ENCODE peak calls at places on chromosomes 3 and 15, in four cellular contexts. Q is IMR-90, X is K562, D is GM12878. A is an unnamed sample.

GRCh38 chr3:150495563-150496168 is 50.6 kb downstream of the SERP1 start:
- DNase-seq in X (peak), D (no peak), Q (peak), A (peak)

GRCh38 chr3:50194128-50194902 is 2.9 kb downstream of the GNAT1 start:
- DNase-seq in D (no peak), Q (peak), X (peak), A (peak)

GRCh38 chr3:184040010-184040409 is 8.5 kb downstream of the HTR3D start:
- DNase-seq in Q (peak), D (no peak), X (peak), A (peak)

GRCh38 chr3:138197058-138197457 is 10.0 kb downstream of the ARMC8 start:
- DNase-seq in X (peak), Q (peak), D (no peak), A (peak)

GRCh38 chr15:44194397-44195150 is 497 bp downstream of the FRMD5 start:
- DNase-seq in Q (peak), D (no peak), X (peak), A (peak)

GRCh38 chr3:119741701-119742100 is 38.9 kb downstream of the CFAP91 start:
- DNase-seq in X (no peak), Q (no peak), D (no peak), A (no peak)

GRCh38 chr15:68843425-68844311 is 23.0 kb upstream of the ANP32A start:
- DNase-seq in X (no peak), Q (no peak), D (no peak), A (peak)

GRCh38 chr15:100669260-100669659 is 66.9 kb downstream of the ASB7 start:
- DNase-seq in X (no peak), D (no peak), Q (no peak), A (no peak)

GRCh38 chr3:190053919-190054672 is 66.6 kb downstream of the P3H2 start:
- DNase-seq in Q (peak), D (no peak), X (no peak), A (peak)

GRCh38 chr3:134471521-134472193 is 14.1 kb downstream of the ANAPC13 start:
- DNase-seq in Q (peak), X (no peak), D (no peak), A (peak)

GRCh38 chr3:23575697-23576096 is 230.1 kb upstream of the UBE2E1 start:
- DNase-seq in Q (peak), D (no peak), X (no peak), A (no peak)

GRCh38 chr15:34795267-34796081 is at the start of gene ACTC1:
- DNase-seq in X (peak), D (no peak), Q (peak), A (peak)

GRCh38 chr3:72756900-72757299 is 91.3 kb downstream of the SHQ1 start:
- DNase-seq in X (no peak), Q (no peak), D (peak), A (peak)

GRCh38 chr15:43808435-43808950 is 8.1 kb downstream of the HYPK start:
- DNase-seq in Q (no peak), X (no peak), D (no peak), A (no peak)

GRCh38 chr3:72797773-72798543 is 50.3 kb downstream of the SHQ1 start:
- DNase-seq in X (peak), Q (peak), D (no peak), A (peak)

GRCh38 chr3:185896565-185896964 is 41.2 kb downstream of the TRA2B start:
- DNase-seq in Q (no peak), X (no peak), D (no peak), A (no peak)

GRCh38 chr15:65666257-65666656 is 44.5 kb downstream of the SLC24A1 start:
- DNase-seq in Q (peak), D (no peak), X (no peak), A (peak)

GRCh38 chr3:50518441-50518840 is 15.0 kb upstream of the CACNA2D2 start:
- DNase-seq in Q (no peak), X (no peak), D (no peak), A (no peak)

GRCh38 chr15:92921215-92922131 is 21.3 kb downstream of the CHD2 start:
- DNase-seq in D (no peak), Q (peak), X (no peak), A (peak)

GRCh38 chr3:45599984-45600650 is 5.6 kb downstream of the LIMD1 start:
- DNase-seq in X (no peak), Q (no peak), D (no peak), A (no peak)

GRCh38 chr3:139309880-139310279 is 33.9 kb upstream of the MRPS22 start:
- DNase-seq in Q (no peak), D (no peak), X (peak), A (no peak)

GRCh38 chr15:79041598-79042175 is 48.9 kb downstream of the RASGRF1 start:
- DNase-seq in D (no peak), Q (no peak), X (no peak), A (no peak)

GRCh38 chr3:126399348-126399730 is 4.6 kb downstream of the CFAP100 start:
- DNase-seq in D (peak), Q (no peak), X (no peak), A (no peak)

GRCh38 chr15:29270169-29270955 is 740 bp upstream of the NSMCE3 start:
- DNase-seq in D (peak), X (peak), Q (peak), A (no peak)

GRCh38 chr15:66095871-66096710 is 157.5 kb downstream of the MEGF11 start:
- DNase-seq in D (no peak), Q (no peak), X (no peak), A (no peak)

GRCh38 chr3:151491525-151491924 is 30.7 kb upstream of the IGSF10 start:
- DNase-seq in X (no peak), Q (no peak), D (no peak), A (no peak)

GRCh38 chr15:74235962-74236361 is at the start of gene CCDC33:
- DNase-seq in X (no peak), Q (no peak), D (peak), A (no peak)

GRCh38 chr3:136604961-136605360 is 147.2 kb downstream of the STAG1 start:
- DNase-seq in X (no peak), D (no peak), Q (peak), A (no peak)

GRCh38 chr3:146921693-146922092 is 316.5 kb upstream of the PLSCR5 start:
- DNase-seq in D (no peak), Q (no peak), X (no peak), A (no peak)

GRCh38 chr3:126529585-126530170 is 5.7 kb downstream of the CHST13 start:
- DNase-seq in X (no peak), Q (no peak), D (no peak), A (no peak)

GRCh38 chr3:149395107-149396089 is 17.9 kb upstream of the TM4SF1 start:
- DNase-seq in X (no peak), D (no peak), Q (peak), A (peak)

GRCh38 chr3:65348596-65348995 is 660.8 kb upstream of the ADAMTS9 start:
- DNase-seq in D (no peak), Q (peak), X (no peak), A (no peak)

DNA sequence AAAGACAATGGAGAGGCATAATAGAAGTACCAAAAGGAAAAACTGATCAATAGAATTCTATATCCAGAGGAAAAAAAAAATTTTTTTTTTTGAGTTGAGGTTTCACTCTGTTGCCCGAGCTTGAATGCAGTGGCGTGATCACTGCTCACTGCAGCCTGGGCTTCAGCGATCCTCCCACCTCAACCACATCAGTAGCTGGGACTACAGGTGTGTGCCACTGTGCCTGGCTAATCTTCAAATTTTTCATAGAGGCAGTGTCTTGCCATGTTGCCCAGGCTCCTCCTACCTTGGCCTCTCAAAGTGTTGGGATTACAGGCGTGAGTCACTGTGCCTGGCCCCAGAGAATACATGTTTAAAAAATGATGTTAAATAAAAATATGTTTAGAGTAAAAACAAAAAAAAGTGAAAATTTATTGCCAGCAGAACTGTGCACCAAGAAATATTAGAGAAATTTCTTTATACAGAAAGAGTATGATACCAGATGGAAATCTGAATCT is 154.3 kb upstream of the ZBTB20 start:
- DNase-seq in X (no peak), D (no peak), Q (peak), A (no peak)
- TF ChIP-seq FOS in X (no peak), D (no peak), Q (no peak), A (no peak)

DNA sequence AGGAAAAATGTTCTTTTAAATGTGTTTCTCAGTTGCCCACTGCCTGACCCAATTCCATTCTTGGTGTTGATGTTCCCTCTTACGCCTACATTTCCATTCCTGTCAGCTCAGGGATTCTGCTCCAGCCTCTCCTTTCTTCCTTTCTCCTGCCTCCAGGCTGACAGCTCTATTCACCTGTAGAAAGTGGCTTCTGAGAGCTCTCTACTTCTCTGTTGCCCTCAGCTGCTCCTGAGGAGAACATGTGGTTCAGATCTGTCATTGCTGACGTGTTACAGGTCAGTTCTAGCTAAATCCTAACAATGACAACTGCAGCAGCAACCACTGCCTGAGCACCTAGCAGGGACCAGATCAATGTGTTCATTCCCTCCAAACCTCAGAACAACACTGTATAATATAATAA is 144.9 kb upstream of the PLAAT1 start:
- DNase-seq in D (no peak), X (no peak), Q (no peak), A (no peak)
- H3K4me3 ChIP-seq in D (no peak), X (no peak), Q (no peak), A (no peak)

GRCh38 chr15:63034568-63034967 is 8.0 kb upstream of the TPM1 start:
- DNase-seq in X (no peak), D (no peak), Q (no peak), A (no peak)

GRCh38 chr15:63028442-63029110 is 14.0 kb upstream of the TPM1 start:
- DNase-seq in Q (no peak), D (no peak), X (no peak), A (no peak)

GRCh38 chr15:63029701-63030100 is 12.8 kb upstream of the TPM1 start:
- DNase-seq in X (no peak), Q (no peak), D (no peak), A (no peak)

GRCh38 chr15:63027646-63028045 is 14.9 kb upstream of the TPM1 start:
- DNase-seq in X (no peak), D (no peak), Q (no peak), A (no peak)

DNA sequence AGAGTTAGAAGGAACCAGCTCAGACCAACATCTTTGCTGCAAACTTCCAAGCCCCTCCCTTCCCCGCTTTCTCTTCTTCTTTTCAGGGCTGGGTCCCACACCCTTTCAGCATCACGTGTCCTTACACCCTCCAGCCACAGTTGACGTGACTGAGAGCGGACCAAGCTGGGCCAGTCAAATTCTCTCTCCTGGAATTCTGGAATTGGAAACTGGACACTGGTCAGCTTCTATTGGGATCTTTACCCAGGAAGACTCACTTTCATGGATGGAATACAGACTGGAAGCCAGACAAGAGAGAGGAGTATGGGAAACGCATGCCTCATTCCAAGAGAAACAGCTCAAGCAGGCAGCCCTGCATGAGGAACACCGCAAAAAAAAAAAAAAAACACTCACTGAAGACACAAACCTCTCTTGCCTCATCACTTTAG is 12.4 kb upstream of the TPM1 start:
- DNase-seq in Q (peak), X (no peak), D (no peak), A (no peak)
- TF ChIP-seq FOS in Q (no peak), X (no peak), D (no peak), A (no peak)

GRCh38 chr15:89381888-89382287 is 47.3 kb upstream of the POLG start:
- DNase-seq in X (no peak), D (no peak), Q (no peak), A (no peak)
- H3K4me3 ChIP-seq in X (no peak), D (no peak), Q (no peak), A (no peak)

DNA sequence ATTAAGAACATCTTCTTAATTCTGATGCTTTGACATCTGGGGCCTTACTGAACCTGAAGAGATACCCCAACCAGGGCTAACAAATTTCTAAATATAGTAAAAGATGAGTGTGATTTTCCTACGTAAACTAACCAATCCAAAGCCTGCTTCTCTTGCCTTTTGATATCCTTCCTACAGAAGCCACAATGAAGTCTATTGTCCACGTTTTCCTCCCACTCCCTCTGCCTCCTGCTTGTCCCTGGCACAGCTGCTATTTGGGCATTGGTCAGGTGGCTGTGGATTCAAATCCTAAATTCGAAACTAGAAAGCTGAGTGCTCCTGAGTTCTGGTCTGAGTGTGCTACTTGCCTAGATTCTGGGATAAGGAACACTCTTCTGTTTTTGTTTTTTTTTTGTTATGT is 17.4 kb upstream of the MKRN3 start:
- DNase-seq in X (no peak), D (no peak), Q (no peak), A (no peak)
- TF ChIP-seq FOS in X (no peak), D (no peak), Q (no peak), A (no peak)

GRCh38 chr3:13002398-13003124 is 70.7 kb downstream of the IQSEC1 start:
- DNase-seq in X (peak), Q (no peak), D (peak), A (no peak)
- H3K4me3 ChIP-seq in X (no peak), Q (no peak), D (peak), A (no peak)

GRCh38 chr3:14463330-14464216 is 61.2 kb downstream of the SLC6A6 start:
- DNase-seq in D (no peak), Q (no peak), X (no peak), A (no peak)

GRCh38 chr3:14460342-14461005 is 58.1 kb downstream of the SLC6A6 start:
- DNase-seq in D (no peak), X (no peak), Q (peak), A (peak)

GRCh38 chr3:14462738-14463137 is 60.3 kb downstream of the SLC6A6 start:
- DNase-seq in X (no peak), Q (peak), D (no peak), A (no peak)

GRCh38 chr3:14461006-14461747 is 58.8 kb downstream of the SLC6A6 start:
- DNase-seq in D (no peak), Q (no peak), X (no peak), A (no peak)

DNA sequence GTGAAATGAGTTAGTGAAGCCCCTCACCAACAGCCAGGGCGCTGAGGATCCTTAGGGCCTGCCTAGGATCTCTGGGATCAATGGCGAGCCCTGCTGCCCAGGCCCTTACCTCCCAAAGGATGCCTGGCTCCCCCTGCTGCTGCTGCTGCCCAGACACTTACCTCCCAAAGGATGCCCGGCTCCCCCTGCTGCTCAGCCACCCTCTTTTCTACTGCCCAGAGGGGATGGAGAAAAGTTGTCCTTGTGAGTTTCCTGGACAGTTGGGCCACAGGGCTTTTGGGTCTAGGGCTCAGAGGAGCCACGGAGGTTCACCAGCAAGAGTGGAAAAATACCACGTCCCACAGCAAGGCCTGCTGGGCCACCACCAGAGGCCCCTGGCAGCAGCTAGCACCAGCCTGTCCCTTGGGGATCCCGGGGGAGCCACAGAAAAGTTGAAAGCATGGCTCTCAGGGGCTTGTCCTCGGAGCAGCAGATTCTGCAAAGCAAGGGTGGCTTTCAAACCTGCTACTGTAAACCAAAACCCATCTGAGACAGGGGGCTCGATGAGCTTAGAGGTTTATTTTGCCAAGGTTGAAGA is 59.4 kb downstream of the SLC6A6 start:
- DNase-seq in Q (peak), D (no peak), X (peak), A (peak)
- TF ChIP-seq FOS in Q (no peak), D (no peak), X (no peak), A (no peak)

GRCh38 chr3:12798559-12799179 is 2.2 kb downstream of the CAND2 start:
- DNase-seq in Q (no peak), D (no peak), X (no peak), A (no peak)
- H3K4me3 ChIP-seq in Q (no peak), D (no peak), X (no peak), A (no peak)

GRCh38 chr15:96298217-96298616 is 32.3 kb upstream of the NR2F2 start:
- DNase-seq in X (no peak), D (no peak), Q (no peak), A (no peak)

GRCh38 chr15:96296264-96296663 is 34.2 kb upstream of the NR2F2 start:
- DNase-seq in Q (peak), D (no peak), X (peak), A (no peak)

GRCh38 chr15:96300808-96301207 is 29.7 kb upstream of the NR2F2 start:
- DNase-seq in D (no peak), X (no peak), Q (no peak), A (no peak)

GRCh38 chr15:96294766-96295165 is 35.7 kb upstream of the NR2F2 start:
- DNase-seq in Q (no peak), D (no peak), X (no peak), A (no peak)

DNA sequence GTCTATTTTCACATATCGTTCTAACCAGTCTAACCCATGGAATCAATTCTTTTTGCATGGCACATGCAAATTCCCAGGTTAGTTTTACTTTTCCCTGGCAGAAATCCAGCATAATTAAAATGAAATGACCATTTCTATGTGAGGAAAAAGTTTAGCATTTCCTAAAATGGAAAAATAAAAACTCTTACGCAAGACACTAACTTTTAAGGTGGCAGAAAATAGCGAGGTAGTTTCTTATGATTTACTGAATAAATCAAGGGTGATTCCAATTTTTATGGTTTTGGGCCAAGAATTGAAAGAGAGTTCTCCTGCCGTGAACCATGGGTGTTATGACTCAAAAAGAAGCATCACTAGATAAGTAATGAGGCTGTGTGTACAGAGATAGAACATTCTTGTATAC is 32.7 kb upstream of the NR2F2 start:
- DNase-seq in X (no peak), D (no peak), Q (no peak), A (no peak)
- TF ChIP-seq FOS in X (no peak), D (no peak), Q (no peak), A (no peak)